ENCODE peak calls at places on chromosomes 6 and 20, in four cellular contexts. B is uterus, R is AG10803, S is stomach. T is an unnamed sample.
A peak's percentile ranks its signal among the peaks of the same experiment; 100 is the strongest.

GRCh38 chr20:33272155-33272873 is 10.7 kb upstream of the BPIFB1 start:
- DNase-seq in B (no peak), R (no peak), S (no peak), T (no peak)

GRCh38 chr20:24379116-24379927 is 90.1 kb upstream of the SYNDIG1 start:
- DNase-seq in R (peak; percentile 79), S (no peak), B (peak; percentile 28), T (peak; percentile 48)

GRCh38 chr6:150079604-150080003 is 10.7 kb upstream of the ULBP3 start:
- DNase-seq in R (no peak), S (no peak), B (no peak), T (no peak)

GRCh38 chr6:77074037-77074713 is 389.1 kb downstream of the HTR1B start:
- DNase-seq in B (no peak), R (no peak), S (no peak), T (no peak)

GRCh38 chr6:55713411-55713810 is 134.4 kb upstream of the HMGCLL1 start:
- DNase-seq in R (no peak), S (no peak), B (no peak), T (no peak)

GRCh38 chr20:53187402-53187801 is 215.2 kb downstream of the TSHZ2 start:
- DNase-seq in S (no peak), R (no peak), B (no peak), T (no peak)

GRCh38 chr6:5950448-5950847 is 56.3 kb downstream of the NRN1 start:
- DNase-seq in S (no peak), R (peak; percentile 29), B (no peak), T (no peak)

GRCh38 chr6:160431791-160432404 is 83.7 kb downstream of the SLC22A3 start:
- DNase-seq in S (no peak), B (no peak), R (peak; percentile 59), T (peak; percentile 76)

GRCh38 chr6:96909826-96910225 is 12.1 kb upstream of the NDUFAF4 start:
- DNase-seq in S (no peak), B (no peak), R (no peak), T (no peak)

GRCh38 chr6:111842271-111842822 is 30.9 kb downstream of the FYN start:
- DNase-seq in R (no peak), B (no peak), S (no peak), T (no peak)

GRCh38 chr6:108622601-108623335 is 62.1 kb downstream of the FOXO3 start:
- DNase-seq in S (no peak), R (peak; percentile 94), B (peak; percentile 73), T (peak; percentile 94)

GRCh38 chr6:125114248-125114858 is 39.2 kb upstream of the TPD52L1 start:
- DNase-seq in B (peak; percentile 60), R (peak; percentile 63), S (peak; percentile 68), T (peak; percentile 76)

GRCh38 chr20:3818155-3819151 is 1.9 kb upstream of the AP5S1 start:
- DNase-seq in S (peak; percentile 84), B (peak; percentile 82), R (peak; percentile 80), T (peak; percentile 86)

GRCh38 chr6:163415176-163415619 is 680 bp downstream of the QKI start:
- DNase-seq in S (no peak), B (peak; percentile 23), R (no peak), T (no peak)

GRCh38 chr6:109453594-109454482 is 1.7 kb downstream of the MICAL1 start:
- DNase-seq in R (peak; percentile 66), S (no peak), B (peak; percentile 49), T (peak; percentile 51)

GRCh38 chr6:170271771-170272314 is 19.0 kb downstream of the DLL1 start:
- DNase-seq in B (no peak), R (no peak), S (no peak), T (no peak)

GRCh38 chr20:9617940-9618339 is 103.5 kb downstream of the LAMP5 start:
- DNase-seq in R (peak; percentile 3), S (peak; percentile 58), B (no peak), T (peak; percentile 21)

GRCh38 chr6:135832186-135832585 is 19.3 kb upstream of the PDE7B start:
- DNase-seq in R (no peak), S (no peak), B (no peak), T (no peak)

GRCh38 chr6:99236010-99236409 is 113.5 kb downstream of the FAXC start:
- DNase-seq in R (no peak), S (no peak), B (no peak), T (no peak)

GRCh38 chr20:43925786-43926185 is 11.1 kb downstream of the TOX2 start:
- DNase-seq in S (no peak), B (no peak), R (peak; percentile 64), T (peak; percentile 62)

GRCh38 chr6:79605061-79605460 is 26.1 kb upstream of the SH3BGRL2 start:
- DNase-seq in S (no peak), R (no peak), B (no peak), T (no peak)

GRCh38 chr20:46087161-46087560 is 2.6 kb downstream of the NCOA5 start:
- DNase-seq in R (peak; percentile 25), S (no peak), B (no peak), T (peak; percentile 37)

GRCh38 chr6:34460796-34461507 is 4.9 kb upstream of the PACSIN1 start:
- DNase-seq in S (no peak), B (no peak), R (no peak), T (peak; percentile 37)

GRCh38 chr20:17682103-17682888 is at the start of gene RRBP1:
- DNase-seq in S (peak; percentile 99), R (peak; percentile 98), B (peak; percentile 98), T (peak; percentile 99)

GRCh38 chr20:17679786-17680127 is 2.3 kb downstream of the RRBP1 start:
- DNase-seq in R (no peak), B (no peak), S (no peak), T (no peak)

GRCh38 chr20:17681741-17682102 is 320 bp downstream of the RRBP1 start:
- DNase-seq in R (no peak), S (no peak), B (no peak), T (no peak)

GRCh38 chr20:17680128-17680835 is 1.8 kb downstream of the RRBP1 start:
- DNase-seq in R (peak; percentile 76), S (peak; percentile 74), B (peak; percentile 63), T (peak; percentile 80)

GRCh38 chr20:17680836-17681740 is 954 bp downstream of the RRBP1 start:
- DNase-seq in S (peak; percentile 89), R (peak; percentile 71), B (peak; percentile 79), T (peak; percentile 84)
- TF ChIP-seq CTCF in S (peak; percentile 48), R (peak; percentile 45), B (peak; percentile 21), T (peak; percentile 47)

DNA sequence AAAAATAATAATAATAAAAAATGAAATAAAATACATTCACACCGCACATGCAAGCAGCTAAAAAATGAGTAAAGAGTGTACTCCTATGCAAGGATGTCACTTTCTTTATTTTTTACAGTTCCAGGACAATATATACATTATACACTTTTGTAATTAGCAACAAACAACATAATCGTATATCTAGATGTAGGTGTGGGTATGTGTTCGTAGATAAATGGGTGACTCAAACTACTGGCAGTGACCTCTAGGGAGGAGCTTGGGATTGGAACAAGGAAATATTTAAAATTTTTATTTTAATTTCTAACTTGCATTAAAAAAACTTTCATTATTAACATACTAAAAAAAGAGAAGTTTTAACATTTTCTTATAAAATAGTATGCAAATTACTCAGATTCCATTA is 86.1 kb upstream of the MYLIP start:
- DNase-seq in B (no peak), R (no peak), S (no peak), T (no peak)
- H3K4me3 ChIP-seq in B (no peak overlapping the region), R (no peak overlapping the region), S (no peak overlapping the region), T (no peak overlapping the region)

GRCh38 chr6:154705471-154706113 is 27.6 kb upstream of the SCAF8 start:
- DNase-seq in S (no peak), B (no peak), R (no peak), T (peak; percentile 12)
- TF ChIP-seq CTCF in S (no peak), B (no peak), R (no peak), T (no peak)

GRCh38 chr6:30770592-30770991 is 26.2 kb upstream of the IER3 start:
- DNase-seq in R (no peak), S (no peak), B (no peak), T (no peak)
- H3K4me3 ChIP-seq in R (no peak overlapping the region), S (no peak overlapping the region), B (no peak overlapping the region), T (no peak overlapping the region)

GRCh38 chr20:910132-910839 is 5.8 kb downstream of the ANGPT4 start:
- DNase-seq in R (peak; percentile 47), S (no peak), B (no peak), T (peak; percentile 18)
- TF ChIP-seq CTCF in R (no peak), S (no peak), B (no peak), T (no peak)

GRCh38 chr6:165834613-165835259 is 171.7 kb upstream of the PDE10A start:
- DNase-seq in S (peak; percentile 97), B (peak; percentile 73), R (no peak), T (peak; percentile 51)
- H3K4me3 ChIP-seq in S (no peak overlapping the region), B (no peak overlapping the region), R (no peak overlapping the region), T (no peak overlapping the region)

DNA sequence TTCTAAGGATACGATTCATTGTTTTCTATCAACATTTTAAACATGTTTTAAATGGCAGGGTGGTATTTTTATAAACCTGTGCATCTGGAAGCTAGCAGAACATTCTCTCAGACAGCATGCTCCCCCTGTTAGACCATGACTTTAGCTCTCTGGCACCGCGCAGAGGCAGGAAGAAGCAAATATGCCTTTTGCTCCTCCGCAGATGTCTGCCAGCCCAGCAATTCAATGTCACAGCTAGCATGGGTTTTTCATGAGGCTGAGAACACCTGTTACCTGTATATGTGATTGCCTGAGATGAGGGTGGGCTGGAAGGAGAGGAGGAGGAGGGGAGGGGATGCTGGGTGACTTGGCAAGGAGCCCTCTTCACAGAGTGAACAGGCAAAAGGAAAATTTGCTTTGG is 6.7 kb downstream of the MTCH1 start:
- DNase-seq in B (peak; percentile 61), S (peak; percentile 57), R (peak; percentile 73), T (peak; percentile 51)
- TF ChIP-seq CTCF in B (peak; percentile 40), S (peak; percentile 34), R (peak; percentile 92), T (peak; percentile 66)

DNA sequence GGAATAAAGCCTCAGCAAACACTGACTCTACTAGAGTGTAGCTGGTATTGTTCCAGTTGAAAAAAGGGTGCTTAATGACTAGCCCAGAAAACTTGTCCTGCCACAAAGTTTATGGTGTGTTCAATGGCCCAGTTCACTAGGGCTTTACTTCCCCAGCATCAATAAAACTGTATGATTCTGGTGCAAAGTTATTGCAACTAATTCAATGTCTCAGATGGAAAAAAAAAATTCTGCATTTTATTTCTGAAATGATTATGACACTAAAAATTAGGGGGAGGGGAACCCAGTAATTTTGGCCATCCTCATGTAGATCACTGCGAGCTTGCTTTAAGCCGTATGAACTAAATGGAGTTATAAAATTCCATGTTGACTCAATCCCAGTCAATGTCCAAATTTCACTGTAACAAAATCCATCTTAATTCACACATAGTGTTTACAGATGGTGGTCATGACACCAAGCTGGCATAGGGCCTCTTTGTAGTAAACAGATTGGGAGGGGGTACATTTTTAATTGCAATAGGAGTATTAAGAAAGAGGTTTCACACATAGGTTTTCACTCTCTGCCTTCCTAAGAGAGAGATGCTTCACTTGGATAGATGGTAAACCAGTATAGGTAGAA is 41.2 kb downstream of the PTPRK start:
- DNase-seq in S (no peak), R (no peak), B (no peak), T (no peak)
- H3K4me3 ChIP-seq in S (no peak overlapping the region), R (no peak overlapping the region), B (peak overlapping the region; percentile 20), T (no peak overlapping the region)